ENCODE peak calls at places on chromosomes 2 and 18, in nine cellular contexts. A is HepG2, V is astrocyte, D is hepatocyte, K is LNCaP clone FGC, T is GM13976, E is lung, Z is HCT116, Y is GM12865. L is an unnamed sample.
A peak's percentile ranks its signal among the peaks of the same experiment; 100 is the strongest.

GRCh38 chr2:56981554-56981953 is 797.8 kb downstream of the CCDC85A start:
- DNase-seq in Z (no peak), K (no peak), E (no peak), T (no peak), Y (no peak), D (no peak), V (peak; percentile 3), A (no peak), L (peak; percentile 72)

GRCh38 chr2:235263205-235264120 is 230.4 kb upstream of the AGAP1 start:
- DNase-seq in V (peak; percentile 91), D (peak; percentile 89), A (peak; percentile 86), E (peak; percentile 36), T (no peak), Z (peak; percentile 81), Y (no peak), K (no peak), L (peak; percentile 69)

GRCh38 chr2:52976132-52976949 is 791.3 kb upstream of the CHAC2 start:
- DNase-seq in D (peak; percentile 41), A (no peak), Y (peak; percentile 20), V (peak; percentile 14), Z (peak; percentile 36), T (no peak), E (no peak), K (no peak), L (no peak)

GRCh38 chr2:167759531-167759930 is 487.9 kb downstream of the STK39 start:
- DNase-seq in Y (no peak), Z (no peak), D (no peak), E (no peak), T (no peak), A (peak; percentile 31), V (no peak), K (no peak), L (no peak)

GRCh38 chr2:79630060-79630459 is 117.2 kb downstream of the CTNNA2 start:
- DNase-seq in V (peak; percentile 36), Y (no peak), A (no peak), E (no peak), K (no peak), T (no peak), D (peak; percentile 14), Z (no peak), L (peak; percentile 2)

GRCh38 chr2:43220982-43221659 is 5.3 kb downstream of the ZFP36L2 start:
- DNase-seq in K (no peak), T (no peak), Z (no peak), V (peak; percentile 94), Y (peak; percentile 44), D (peak; percentile 88), E (peak; percentile 53), A (no peak), L (peak; percentile 38)

GRCh38 chr2:63249146-63249545 is 198.5 kb downstream of the OTX1 start:
- DNase-seq in V (peak; percentile 1), Z (no peak), A (no peak), K (peak; percentile 38), Y (no peak), D (no peak), E (no peak), T (no peak), L (no peak)

GRCh38 chr2:152038451-152038958 is 60.3 kb downstream of the CACNB4 start:
- DNase-seq in Y (no peak), T (no peak), A (no peak), K (no peak), V (no peak), D (no peak), Z (no peak), E (peak; percentile 37), L (no peak)

GRCh38 chr2:33062665-33063249 is 116.0 kb downstream of the LTBP1 start:
- DNase-seq in E (no peak), Y (no peak), D (no peak), K (no peak), T (no peak), V (peak; percentile 85), A (no peak), Z (no peak), L (no peak)

GRCh38 chr2:217858519-217859466 is 144.0 kb downstream of the TNS1 start:
- DNase-seq in V (peak; percentile 78), Y (no peak), Z (no peak), A (peak; percentile 16), T (no peak), E (peak; percentile 50), D (peak; percentile 92), K (no peak), L (peak; percentile 91)

GRCh38 chr2:38591152-38591551 is 11.6 kb downstream of the HNRNPLL start:
- DNase-seq in T (no peak), K (no peak), A (no peak), E (no peak), Z (no peak), V (no peak), D (no peak), Y (no peak), L (no peak)

GRCh38 chr2:98280376-98281102 is 65.7 kb upstream of the CNGA3 start:
- DNase-seq in A (no peak), Y (no peak), K (no peak), T (no peak), D (peak; percentile 71), Z (no peak), V (no peak), E (peak; percentile 28), L (no peak)

GRCh38 chr2:168315331-168316072 is 68.1 kb upstream of the STK39 start:
- DNase-seq in Y (no peak), E (no peak), A (no peak), Z (no peak), V (no peak), T (no peak), D (no peak), K (no peak), L (no peak)

GRCh38 chr2:69514406-69514805 is 77.2 kb upstream of the NFU1 start:
- DNase-seq in D (peak; percentile 45), V (peak; percentile 83), A (no peak), T (no peak), Z (no peak), K (no peak), E (peak; percentile 29), Y (no peak), L (peak; percentile 63)

GRCh38 chr2:30398084-30398483 is 49.0 kb upstream of the LCLAT1 start:
- DNase-seq in A (no peak), K (no peak), D (no peak), Y (no peak), V (no peak), T (no peak), E (no peak), Z (no peak), L (no peak)

GRCh38 chr18:44723366-44723765 is 42.7 kb downstream of the SETBP1 start:
- DNase-seq in T (no peak), A (no peak), E (no peak), Z (no peak), Y (peak; percentile 29), V (no peak), D (no peak), K (no peak), L (no peak)

GRCh38 chr2:46460991-46461715 is 18.2 kb upstream of the TMEM247 start:
- DNase-seq in A (peak; percentile 70), T (peak; percentile 73), D (peak; percentile 75), K (no peak), E (peak; percentile 83), V (no peak), Y (peak; percentile 81), Z (peak; percentile 36), L (peak; percentile 53)

GRCh38 chr2:11330457-11331142 is 13.8 kb downstream of the ROCK2 start:
- DNase-seq in Y (no peak), V (no peak), A (no peak), T (no peak), K (no peak), E (no peak), Z (no peak), D (no peak), L (no peak)

GRCh38 chr2:11329759-11330158 is 14.7 kb downstream of the ROCK2 start:
- DNase-seq in T (no peak), A (no peak), V (no peak), E (no peak), K (no peak), D (no peak), Z (no peak), Y (no peak), L (peak; percentile 60)

GRCh38 chr2:11327871-11328270 is 16.6 kb downstream of the ROCK2 start:
- DNase-seq in Z (no peak), E (no peak), V (no peak), Y (no peak), T (no peak), D (no peak), A (no peak), K (no peak), L (no peak)

GRCh38 chr2:11325961-11326691 is 18.3 kb downstream of the ROCK2 start:
- DNase-seq in E (no peak), A (no peak), T (no peak), K (no peak), Z (no peak), Y (peak; percentile 11), D (no peak), V (no peak), L (no peak)

DNA sequence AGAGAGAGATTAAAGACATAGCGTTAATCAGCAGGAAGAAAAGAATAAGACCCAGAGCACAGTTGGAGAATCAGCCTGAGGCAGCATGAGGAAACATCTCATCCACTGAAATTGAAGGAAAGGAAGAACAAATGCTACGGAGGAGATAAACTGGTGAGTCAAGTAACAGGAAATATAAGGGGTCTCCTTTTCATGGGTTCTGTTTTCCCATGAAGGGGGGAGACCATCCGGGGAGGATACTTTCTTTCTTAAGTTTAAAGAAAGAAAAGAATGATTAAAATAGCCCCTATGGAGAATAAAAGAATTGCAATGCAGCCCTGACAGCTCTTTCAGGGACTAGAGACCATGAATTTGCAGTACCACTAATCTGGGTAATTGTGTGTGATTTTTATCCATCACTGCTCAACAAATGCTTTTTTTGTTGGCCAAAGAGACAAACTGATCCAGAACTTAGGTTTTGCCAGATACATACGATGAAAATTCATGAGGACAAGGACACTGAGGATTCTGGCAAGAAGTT is 17.7 kb downstream of the ROCK2 start:
- DNase-seq in K (no peak), T (no peak), Z (no peak), A (no peak), D (no peak), Y (no peak), E (no peak), V (no peak), L (no peak)
- TF ChIP-seq CTCF in K (no peak), T (no peak), Z (no peak), A (no peak), D (no peak), Y (no peak), E (no peak), V (no peak), L (peak; percentile 41)

GRCh38 chr2:181430406-181431199 is 26.6 kb upstream of the ITGA4 start:
- DNase-seq in Z (no peak), Y (peak; percentile 50), T (no peak), A (no peak), V (no peak), D (no peak), K (no peak), E (no peak), L (peak; percentile 1)
- TF ChIP-seq CTCF in Z (no peak), Y (peak; percentile 40), T (no peak), A (no peak), V (peak; percentile 43), D (peak; percentile 6), K (peak; percentile 31), E (peak; percentile 1), L (peak; percentile 78)

GRCh38 chr2:203815541-203815898 is 52.1 kb upstream of the CTLA4 start:
- DNase-seq in Z (no peak), A (no peak), Y (no peak), K (no peak), T (no peak), V (no peak), D (no peak), E (no peak), L (no peak)
- TF ChIP-seq CTCF in Z (no peak), A (no peak), Y (no peak), K (no peak), T (no peak), V (no peak), D (no peak), E (no peak), L (no peak)

GRCh38 chr2:76281176-76281841 is 570.6 kb upstream of the GCFC2 start:
- DNase-seq in A (no peak), Z (no peak), E (no peak), V (no peak), T (no peak), Y (no peak), K (no peak), D (no peak), L (no peak)
- TF ChIP-seq CTCF in A (no peak), Z (no peak), E (no peak), V (no peak), T (no peak), Y (no peak), K (peak; percentile 36), D (no peak), L (no peak)